ENCODE peak calls at places on chromosomes 11 and 22, in nine cellular contexts. W is GM12865, B is HCT116, S is AG10803, H is upper lobe of right lung, D is kidney, U is foreskin fibroblast, E is ovary, Y is NB4. A is an unnamed sample.

GRCh38 chr11:13745165-13745564 is 76.7 kb downstream of the FAR1 start:
- DNase-seq in B (no peak), W (no peak), H (no peak), E (no peak), S (peak; percentile 9), U (no peak), Y (peak; percentile 2), D (no peak), A (peak; percentile 22)

GRCh38 chr11:25981998-25982397 is 349.9 kb upstream of the ANO3 start:
- DNase-seq in D (no peak), Y (peak; percentile 48), B (no peak), U (peak; percentile 88), H (no peak), S (peak; percentile 73), W (peak; percentile 77), E (no peak), A (peak; percentile 71)

GRCh38 chr11:105297463-105297862 is 157.9 kb upstream of the CARD18 start:
- DNase-seq in B (no peak), D (no peak), H (no peak), W (no peak), E (no peak), S (peak; percentile 15), Y (no peak), U (peak; percentile 65), A (peak; percentile 22)

GRCh38 chr22:44572414-44573207 is 74.6 kb upstream of the RTL6 start:
- DNase-seq in Y (no peak), E (no peak), W (no peak), D (no peak), H (peak; percentile 57), U (no peak), S (no peak), B (no peak), A (no peak)

GRCh38 chr11:125428486-125429173 is 67.4 kb downstream of the FEZ1 start:
- DNase-seq in E (no peak), W (no peak), H (no peak), B (no peak), S (no peak), Y (peak; percentile 19), D (no peak), U (no peak), A (no peak)

GRCh38 chr22:49322231-49322630 is 505.4 kb downstream of the BRD1 start:
- DNase-seq in D (peak; percentile 55), S (no peak), B (no peak), H (peak; percentile 57), W (no peak), Y (no peak), E (no peak), U (no peak), A (no peak)

GRCh38 chr11:18748766-18749375 is 22.9 kb upstream of the IGSF22 start:
- DNase-seq in H (no peak), D (no peak), B (no peak), E (no peak), W (no peak), S (no peak), Y (no peak), U (no peak), A (peak; percentile 5)

GRCh38 chr11:41784513-41785335 is 325.3 kb upstream of the LRRC4C start:
- DNase-seq in B (no peak), W (peak; percentile 1), Y (no peak), S (no peak), H (no peak), E (no peak), U (no peak), D (no peak), A (peak; percentile 42)

GRCh38 chr22:28799834-28800307 is 498 bp downstream of the XBP1 start:
- DNase-seq in H (peak; percentile 87), Y (peak; percentile 52), S (peak; percentile 72), D (peak; percentile 91), W (peak; percentile 69), U (peak; percentile 81), E (peak; percentile 72), B (no peak), A (peak; percentile 63)

GRCh38 chr11:122803306-122803705 is 35.0 kb upstream of the CRTAM start:
- DNase-seq in U (peak; percentile 94), H (no peak), Y (peak; percentile 27), B (no peak), W (no peak), S (peak; percentile 64), D (no peak), E (no peak), A (peak; percentile 73)

GRCh38 chr11:129865701-129866100 is 29.7 kb downstream of the NFRKB start:
- DNase-seq in H (no peak), W (no peak), B (no peak), U (no peak), E (no peak), S (no peak), Y (no peak), D (no peak), A (no peak)

GRCh38 chr11:75760710-75761493 is 7.7 kb upstream of the DGAT2 start:
- DNase-seq in E (no peak), D (no peak), S (peak; percentile 50), W (no peak), H (no peak), U (peak; percentile 61), B (no peak), Y (peak; percentile 67), A (peak; percentile 36)

GRCh38 chr11:44857490-44857889 is 93.2 kb downstream of the TP53I11 start:
- DNase-seq in H (no peak), B (no peak), D (peak; percentile 35), Y (no peak), U (no peak), E (no peak), W (no peak), S (no peak), A (no peak)

GRCh38 chr11:61728940-61729219 is 23.6 kb upstream of the MYRF start:
- DNase-seq in Y (peak; percentile 47), D (peak; percentile 73), S (peak; percentile 52), H (no peak), W (peak; percentile 52), U (peak; percentile 73), B (peak; percentile 52), E (no peak), A (peak; percentile 59)

GRCh38 chr11:113468666-113469345 is 6.4 kb downstream of the DRD2 start:
- DNase-seq in D (no peak), H (no peak), S (no peak), Y (no peak), B (no peak), W (no peak), U (no peak), E (no peak), A (no peak)

GRCh38 chr11:106031210-106031845 is 9.3 kb upstream of the MSANTD4 start:
- DNase-seq in D (no peak), W (no peak), E (no peak), S (no peak), Y (no peak), H (no peak), U (peak; percentile 28), B (no peak), A (no peak)

GRCh38 chr11:2797741-2798361 is 87.7 kb downstream of the CDKN1C start:
- DNase-seq in W (no peak), H (peak; percentile 59), D (no peak), E (peak; percentile 12), S (no peak), U (no peak), B (no peak), Y (no peak), A (no peak)

GRCh38 chr11:82810738-82811137 is 77.1 kb upstream of the FAM181B start:
- DNase-seq in B (no peak), U (no peak), Y (no peak), W (no peak), E (no peak), H (no peak), D (no peak), S (no peak), A (no peak)

GRCh38 chr22:17369553-17370035 is 334 bp downstream of the CECR2 start:
- DNase-seq in Y (peak; percentile 66), U (peak; percentile 8), B (no peak), W (peak; percentile 24), S (no peak), H (peak; percentile 82), E (peak; percentile 28), D (peak; percentile 74), A (no peak)

GRCh38 chr11:117175781-117176180 is 2.8 kb upstream of the SIDT2 start:
- DNase-seq in W (no peak), D (no peak), S (no peak), E (no peak), Y (no peak), B (no peak), H (no peak), U (peak; percentile 42), A (no peak)

GRCh38 chr11:43987384-43988039 is 45.1 kb downstream of the C11orf96 start:
- DNase-seq in U (peak; percentile 51), D (peak; percentile 98), H (peak; percentile 82), E (peak; percentile 99), S (peak; percentile 98), B (no peak), W (no peak), Y (no peak), A (peak; percentile 85)

GRCh38 chr22:31826443-31826842 is 72.6 kb downstream of the DEPDC5 start:
- DNase-seq in D (no peak), E (no peak), B (no peak), H (no peak), S (no peak), U (no peak), Y (no peak), W (no peak), A (no peak)

GRCh38 chr22:23098718-23099524 is 28.6 kb downstream of the GNAZ start:
- DNase-seq in S (no peak), U (no peak), H (no peak), B (no peak), Y (no peak), D (no peak), E (peak; percentile 78), W (no peak), A (peak; percentile 31)

GRCh38 chr22:40044870-40045834 is 50.4 kb downstream of the FAM83F start:
- DNase-seq in D (peak; percentile 91), Y (peak; percentile 63), E (peak; percentile 52), B (no peak), U (peak; percentile 50), W (peak; percentile 82), S (no peak), H (peak; percentile 83), A (peak; percentile 17)
- TF ChIP-seq CTCF in D (no peak), Y (no peak), E (no peak), B (no peak), U (no peak), W (no peak), S (no peak), H (no peak), A (no peak)

GRCh38 chr11:34988294-34989255 is 72.2 kb downstream of the PDHX start:
- DNase-seq in E (no peak), Y (peak; percentile 25), D (no peak), W (peak; percentile 25), B (no peak), U (no peak), H (no peak), S (peak; percentile 63), A (peak; percentile 79)
- H3K4me3 ChIP-seq in E (no peak overlapping the region), Y (no peak overlapping the region), D (no peak overlapping the region), W (no peak overlapping the region), B (no peak overlapping the region), U (no peak overlapping the region), H (no peak overlapping the region), S (no peak overlapping the region), A (no peak overlapping the region)

GRCh38 chr11:30424336-30424735 is 101.4 kb downstream of the ARL14EP start:
- DNase-seq in S (no peak), U (no peak), B (no peak), W (no peak), D (no peak), Y (no peak), H (no peak), E (no peak), A (no peak)
- TF ChIP-seq CTCF in S (no peak), U (no peak), B (no peak), W (no peak), D (no peak), Y (no peak), H (no peak), E (no peak), A (no peak)

GRCh38 chr22:40043793-40044101 is 49.0 kb downstream of the FAM83F start:
- DNase-seq in D (no peak), Y (no peak), S (no peak), W (no peak), B (no peak), E (no peak), U (no peak), H (no peak), A (no peak)
- H3K4me3 ChIP-seq in D (peak overlapping the region; percentile 96), Y (peak overlapping the region; percentile 79), S (peak overlapping the region; percentile 87), W (peak overlapping the region; percentile 70), B (peak overlapping the region; percentile 57), E (peak overlapping the region; percentile 88), U (peak overlapping the region; percentile 79), H (peak overlapping the region; percentile 67), A (peak overlapping the region; percentile 89)